ENCODE peak calls at places on chromosomes 16 and 17, in five cellular contexts. Q is IMR-90, J is H9, Y is mesenchymal stem cell, T is neuronal stem cell. U is an unnamed sample.

GRCh38 chr17:81131486-81132196 is 33.7 kb upstream of the PVALEF start:
- DNase-seq in Y (no peak), T (no peak), Q (no peak), J (no peak), U (no peak)

GRCh38 chr17:2863204-2863603 is 67.0 kb downstream of the RAP1GAP2 start:
- DNase-seq in Q (no peak), J (no peak), Y (no peak), T (no peak), U (no peak)

GRCh38 chr16:73420244-73421040 is 372.5 kb upstream of the ZFHX3 start:
- DNase-seq in Q (no peak), J (no peak), T (no peak), Y (no peak), U (no peak)

GRCh38 chr16:66901626-66902025 is 17.1 kb downstream of the CDH16 start:
- DNase-seq in Q (no peak), J (no peak), Y (no peak), T (no peak), U (no peak)

GRCh38 chr17:56912105-56912999 is 1.5 kb downstream of the TRIM25 start:
- DNase-seq in T (no peak), Y (peak; percentile 18), Q (no peak), J (no peak), U (no peak)

GRCh38 chr16:81618661-81619060 is 160.4 kb upstream of the PLCG2 start:
- DNase-seq in Q (no peak), Y (no peak), J (no peak), T (no peak), U (no peak)

GRCh38 chr17:66647391-66647983 is 187.4 kb upstream of the CACNG5 start:
- DNase-seq in T (no peak), Q (no peak), Y (no peak), J (no peak), U (no peak)

GRCh38 chr16:72099377-72099818 is 5.8 kb downstream of the DHX38 start:
- DNase-seq in Q (peak; percentile 49), Y (peak; percentile 68), T (peak; percentile 27), J (peak; percentile 76), U (peak; percentile 82)

GRCh38 chr16:75193265-75193650 is 13.7 kb downstream of the CTRB2 start:
- DNase-seq in T (no peak), Q (no peak), Y (no peak), J (no peak), U (no peak)

GRCh38 chr16:13919683-13920509 is at the start of gene ERCC4:
- DNase-seq in Q (peak; percentile 98), Y (peak; percentile 99), J (peak; percentile 99), T (peak; percentile 100), U (peak; percentile 99)
- H3K18ac ChIP-seq in Q (peak within 1 kb of the TSS; percentile 25), Y (peak within 1 kb of the TSS; percentile 99), J (no peak within 1 kb of the TSS), T (peak within 1 kb of the TSS; percentile 95), U (no peak within 1 kb of the TSS)

DNA sequence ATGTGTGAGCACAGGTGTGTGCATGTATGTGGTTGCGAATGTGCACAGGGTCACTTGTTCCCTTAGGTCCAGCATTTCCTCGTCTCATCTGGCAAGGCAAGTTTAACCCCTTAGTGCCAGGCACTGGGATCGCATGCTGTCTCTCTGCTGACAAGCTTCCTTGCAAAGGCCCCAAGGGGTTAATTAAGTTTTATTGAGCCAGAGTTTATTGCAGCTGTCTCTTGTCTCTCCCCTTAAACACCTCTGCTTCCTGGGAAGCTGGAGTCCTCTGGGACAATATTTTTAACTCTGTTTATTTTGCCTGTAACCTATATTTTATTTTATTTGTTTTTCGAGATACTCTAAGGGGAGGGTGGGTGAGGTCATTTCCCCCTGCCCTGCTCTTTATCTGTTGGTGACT is 99.8 kb downstream of the CBLN1 start:
- DNase-seq in J (no peak), Q (no peak), Y (no peak), T (no peak), U (peak; percentile 1)
- H3K23ac ChIP-seq in J (no peak overlapping the region), Q (no peak overlapping the region), Y (no peak overlapping the region), T (no peak overlapping the region), U (no peak overlapping the region)

GRCh38 chr16:57834936-57835335 is 32.6 kb upstream of the KIFC3 start:
- DNase-seq in T (no peak), Y (no peak), Q (peak; percentile 34), J (no peak), U (no peak)
- H3K18ac ChIP-seq in T (no peak overlapping the region), Y (no peak overlapping the region), Q (no peak overlapping the region), J (no peak overlapping the region), U (no peak overlapping the region)

DNA sequence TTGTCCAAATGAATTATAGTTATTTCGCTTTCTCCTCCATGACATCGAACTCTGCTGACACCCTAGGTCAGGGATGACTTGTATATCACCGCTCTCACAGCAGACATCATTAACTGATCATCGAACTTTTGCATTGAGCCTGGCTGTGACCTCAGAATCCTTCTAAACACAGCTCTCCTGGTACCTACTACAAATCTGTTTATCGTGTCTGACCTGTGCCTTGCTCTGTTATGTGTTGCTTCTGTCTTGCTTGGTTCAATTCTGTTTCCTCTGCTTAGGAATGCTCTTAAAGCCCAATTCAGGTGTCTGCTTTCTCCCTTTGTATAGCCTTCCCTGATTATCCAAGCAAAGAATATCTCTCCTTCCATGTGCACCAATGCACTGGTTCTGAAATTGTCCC is 78.3 kb downstream of the CYLD start:
- DNase-seq in Q (no peak), Y (no peak), J (no peak), T (no peak), U (no peak)
- H3K23ac ChIP-seq in Q (no peak overlapping the region), Y (no peak overlapping the region), J (no peak overlapping the region), T (no peak overlapping the region), U (no peak overlapping the region)

GRCh38 chr16:82732461-82732860 is 105.7 kb downstream of the CDH13 start:
- DNase-seq in T (no peak), Q (no peak), J (no peak), Y (peak; percentile 64), U (no peak)
- H3K18ac ChIP-seq in T (no peak overlapping the region), Q (no peak overlapping the region), J (no peak overlapping the region), Y (no peak overlapping the region), U (no peak overlapping the region)

GRCh38 chr17:58568050-58568830 is 53.8 kb upstream of the MTMR4 start:
- DNase-seq in T (no peak), Y (no peak), Q (no peak), J (no peak), U (peak; percentile 12)
- H3K23ac ChIP-seq in T (no peak overlapping the region), Y (no peak overlapping the region), Q (no peak overlapping the region), J (no peak overlapping the region), U (no peak overlapping the region)

GRCh38 chr16:2467301-2468141 is 3.6 kb upstream of the NTN3 start:
- DNase-seq in Q (peak; percentile 72), J (peak; percentile 74), T (no peak), Y (peak; percentile 70), U (peak; percentile 68)
- H3K18ac ChIP-seq in Q (no peak overlapping the region), J (no peak overlapping the region), T (peak overlapping the region; percentile 100), Y (peak overlapping the region; percentile 96), U (peak overlapping the region; percentile 51)

DNA sequence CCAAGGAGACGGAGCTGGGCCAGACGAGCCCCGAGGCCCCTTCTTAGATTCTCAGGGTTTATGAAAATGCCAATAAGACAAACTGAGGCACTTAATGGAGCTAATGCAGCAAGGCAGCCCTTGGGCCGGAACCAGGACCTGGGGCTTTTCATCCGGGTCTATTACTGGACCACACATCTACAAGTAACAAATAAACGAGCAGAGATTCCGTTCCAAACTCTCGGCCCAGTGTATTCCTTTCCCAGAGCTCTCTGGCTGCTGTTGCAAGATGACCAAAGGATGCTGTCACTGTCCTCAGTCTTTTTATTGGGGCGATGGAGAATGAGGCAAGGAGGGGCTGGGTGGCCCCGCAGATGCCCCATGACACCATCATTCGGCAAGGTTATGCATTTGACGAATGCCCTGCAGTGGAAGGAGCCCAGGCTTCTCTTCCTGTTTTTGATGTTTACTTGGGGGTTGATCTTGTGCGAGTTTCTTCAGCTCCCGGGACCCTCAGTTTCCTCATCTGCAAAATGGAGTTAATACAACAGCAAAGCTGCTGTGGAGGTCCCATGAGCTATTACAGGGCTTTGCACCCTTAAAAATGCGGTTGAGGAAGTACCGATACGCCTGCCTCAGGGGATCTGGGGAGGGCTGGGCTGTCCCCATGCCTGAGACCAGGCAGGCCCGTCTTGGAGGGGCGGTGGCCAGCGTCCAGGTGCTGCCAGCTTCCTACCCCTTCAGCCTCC is 1.1 kb upstream of the NTN1 start:
- DNase-seq in J (no peak), Y (no peak), T (no peak), Q (no peak), U (no peak)
- H3K23ac ChIP-seq in J (no peak overlapping the region), Y (peak overlapping the region; percentile 14), T (peak overlapping the region; percentile 77), Q (no peak overlapping the region), U (no peak overlapping the region)

DNA sequence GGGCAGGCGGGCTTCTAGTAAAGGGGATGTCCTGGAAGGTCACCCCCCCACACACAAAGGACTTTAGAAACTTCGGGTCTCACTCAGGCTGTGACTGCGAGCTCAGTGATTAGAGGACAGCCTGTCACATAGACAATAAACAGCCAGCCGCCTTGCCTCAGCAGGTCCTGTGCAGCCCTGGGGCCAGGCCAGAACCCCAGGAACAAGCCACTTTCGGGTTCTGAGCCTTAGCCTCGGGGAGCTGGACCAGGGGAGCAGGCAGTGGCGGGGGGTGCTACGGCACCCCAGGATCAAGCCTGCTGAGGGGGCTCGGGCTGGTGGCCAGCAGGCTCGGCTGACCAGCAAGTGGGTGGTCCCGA is 1.1 kb downstream of the GAS7 start:
- DNase-seq in T (no peak), Q (no peak), Y (peak; percentile 44), J (no peak), U (no peak)
- H3K18ac ChIP-seq in T (peak overlapping the region; percentile 97), Q (no peak overlapping the region), Y (peak overlapping the region; percentile 62), J (no peak overlapping the region), U (peak overlapping the region; percentile 86)

DNA sequence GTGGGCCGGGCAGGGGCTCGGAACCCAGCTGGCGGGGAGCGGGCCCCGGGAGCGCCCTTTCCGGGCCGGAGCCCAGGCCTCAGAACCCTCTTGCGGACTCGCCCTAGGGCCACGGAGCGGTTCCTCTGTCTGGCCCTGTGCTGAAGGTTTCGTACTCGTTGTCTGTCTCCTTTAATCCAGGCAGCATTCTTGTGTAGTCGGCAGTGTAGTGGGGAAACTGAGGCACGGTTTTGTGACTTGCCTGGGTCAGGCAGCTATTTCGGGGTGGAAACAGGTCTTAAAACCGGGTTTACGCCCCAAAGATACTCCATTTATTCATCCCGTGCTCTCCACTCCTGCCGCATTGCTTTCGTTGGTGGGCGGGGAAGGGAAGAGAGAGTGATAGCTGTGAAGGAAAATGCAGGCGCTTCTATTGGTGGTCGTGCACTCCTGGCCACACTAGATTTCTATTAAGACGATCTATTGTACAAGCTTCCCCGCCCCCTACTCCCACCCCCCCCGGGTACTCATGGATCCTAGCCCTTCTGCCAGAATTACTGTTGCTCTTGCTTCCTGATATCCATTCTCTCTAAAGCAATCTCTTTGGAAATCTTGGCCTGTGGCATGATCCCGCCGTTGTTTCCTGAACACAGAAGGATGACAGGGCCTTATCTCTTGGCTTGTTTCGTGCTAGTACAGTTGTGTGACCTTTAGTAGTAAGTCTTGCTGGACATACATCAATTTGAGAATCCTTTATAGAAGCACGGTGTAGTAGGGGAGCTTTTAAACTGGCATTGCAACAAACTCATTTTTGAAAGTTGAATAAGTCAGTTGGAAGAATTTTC is 751 bp downstream of the DCAF7 start:
- DNase-seq in T (peak; percentile 48), Q (peak; percentile 29), Y (peak; percentile 76), J (peak; percentile 69), U (peak; percentile 65)
- H3K23ac ChIP-seq in T (peak overlapping the region; percentile 100), Q (peak overlapping the region; percentile 99), Y (peak overlapping the region; percentile 87), J (no peak overlapping the region), U (peak overlapping the region; percentile 87)